ENCODE peak calls at places on chromosomes 16 and 17, in five cellular contexts. Y is mesendoderm, P is IMR-90, U is H1, D is neuronal stem cell. A is an unnamed sample. For H3K4me1, the result is how much of the 10 kb centered on the place peaks cover.

GRCh38 chr17:45896803-45897693 is 2.7 kb downstream of the MAPT start:
- DNase-seq in U (no peak), P (no peak), Y (peak), D (peak), A (no peak)

GRCh38 chr17:15981208-15981607 is 18.3 kb downstream of the ZSWIM7 start:
- DNase-seq in D (no peak), Y (no peak), U (no peak), P (no peak), A (no peak)

GRCh38 chr16:31694461-31694860 is 166.8 kb downstream of the AHSP start:
- DNase-seq in U (no peak), D (no peak), P (no peak), Y (no peak), A (no peak)

GRCh38 chr16:19131809-19132777 is 18.3 kb downstream of the ITPRIPL2 start:
- DNase-seq in Y (peak), D (no peak), U (no peak), P (no peak), A (no peak)

GRCh38 chr16:57824880-57825279 is 22.6 kb upstream of the KIFC3 start:
- DNase-seq in Y (peak), D (no peak), P (no peak), U (no peak), A (peak)

GRCh38 chr16:27972500-27972899 is 91.0 kb downstream of the GSG1L start:
- DNase-seq in U (no peak), P (peak), D (peak), Y (peak), A (peak)

GRCh38 chr17:57574040-57574513 is 171.0 kb downstream of the CCDC182 start:
- DNase-seq in Y (no peak), P (peak), D (no peak), U (no peak), A (no peak)

GRCh38 chr17:45782889-45783592 is 1.1 kb upstream of the CRHR1 start:
- DNase-seq in U (no peak), P (no peak), Y (peak), D (peak), A (peak)

GRCh38 chr17:70327723-70328122 is 158.4 kb downstream of the KCNJ2 start:
- DNase-seq in U (no peak), P (no peak), D (no peak), Y (no peak), A (no peak)

GRCh38 chr17:29469251-29469650 is 79.1 kb downstream of the TAOK1 start:
- DNase-seq in D (no peak), U (no peak), Y (no peak), P (no peak), A (peak)

GRCh38 chr17:61353615-61354014 is 46.0 kb upstream of the TBX2 start:
- DNase-seq in U (no peak), D (no peak), P (no peak), Y (no peak), A (no peak)

GRCh38 chr16:72371307-72372081 is 199.5 kb upstream of the PMFBP1 start:
- DNase-seq in Y (peak), D (peak), U (peak), P (peak), A (peak)

GRCh38 chr17:77392376-77393273 is 251.9 kb downstream of the SEC14L1 start:
- DNase-seq in Y (peak), P (no peak), U (peak), D (no peak), A (no peak)

DNA sequence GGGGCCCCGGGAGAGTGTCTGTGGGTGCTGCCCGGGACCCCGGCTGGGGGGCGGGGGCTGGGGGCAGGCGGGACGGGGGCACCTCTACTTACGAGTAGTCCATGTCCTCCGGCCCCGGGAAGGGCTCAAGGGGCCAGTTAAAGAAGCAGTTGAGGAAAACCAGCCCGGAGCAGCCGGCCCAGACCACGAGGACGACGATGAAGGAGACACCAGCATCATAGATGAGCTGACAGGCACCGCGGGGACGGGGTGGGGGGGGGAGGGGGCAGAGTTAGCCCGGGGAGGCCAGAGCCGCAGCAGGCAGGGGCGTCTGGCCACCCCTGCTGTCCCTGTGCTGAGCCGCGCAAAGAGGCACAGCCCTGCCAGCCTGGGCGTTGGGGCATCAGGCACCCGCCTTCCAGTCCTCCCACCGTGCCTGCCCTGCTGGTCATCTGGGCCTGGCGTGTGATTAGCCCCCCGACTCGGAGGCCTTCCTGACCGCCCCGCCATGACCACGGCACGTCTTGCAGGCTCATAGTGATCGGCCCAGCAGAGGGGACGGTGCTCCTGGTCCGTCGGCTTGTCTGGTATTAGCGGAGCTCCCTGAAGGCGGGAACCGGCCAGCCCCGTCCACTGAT is 29.0 kb upstream of the PITPNA start:
- DNase-seq in U (no peak), P (no peak), D (no peak), Y (no peak), A (no peak)
- H3K4me1 ChIP-seq in U (under half), P (under half), D (under half), Y (under half), A (under half)

GRCh38 chr16:55046513-55046912 is 115.8 kb downstream of the IRX5 start:
- DNase-seq in U (no peak), Y (no peak), D (no peak), P (no peak), A (no peak)

GRCh38 chr16:55048745-55049144 is 118.1 kb downstream of the IRX5 start:
- DNase-seq in Y (peak), U (no peak), P (no peak), D (no peak), A (no peak)

GRCh38 chr16:55046146-55046460 is 115.4 kb downstream of the IRX5 start:
- DNase-seq in U (no peak), P (no peak), Y (no peak), D (no peak), A (no peak)

GRCh38 chr16:55047903-55048497 is 117.3 kb downstream of the IRX5 start:
- DNase-seq in U (no peak), D (no peak), P (no peak), Y (no peak), A (no peak)

DNA sequence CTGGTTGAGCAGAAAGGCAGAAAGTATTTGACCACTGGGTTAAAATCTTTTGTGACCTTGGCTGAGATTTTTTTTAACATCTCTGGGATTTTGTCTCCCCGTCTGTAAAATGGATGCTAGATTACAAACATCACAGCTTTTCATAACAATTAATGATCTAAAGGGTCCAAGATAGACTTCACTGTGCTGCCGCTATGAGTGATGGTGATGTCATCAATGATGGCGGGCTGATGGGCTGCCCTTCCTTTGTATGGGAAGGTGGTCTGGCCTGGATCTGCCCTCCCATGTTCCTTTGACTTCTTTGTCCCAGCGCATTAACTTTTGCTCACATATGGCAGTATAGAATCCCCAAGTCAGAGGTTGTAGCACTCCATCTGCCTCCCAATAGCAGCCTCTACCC is 116.7 kb downstream of the IRX5 start:
- DNase-seq in Y (no peak), P (no peak), D (no peak), U (no peak), A (no peak)
- H2BK5ac ChIP-seq in Y (no peak), P (no peak), D (no peak), U (no peak), A (no peak)

GRCh38 chr17:40113961-40114272 is 7.9 kb upstream of the MSL1 start:
- DNase-seq in Y (peak), U (no peak), D (no peak), P (peak), A (peak)
- H3K4me1 ChIP-seq in Y (under half), U (under half), D (under half), P (under half), A (under half)

GRCh38 chr16:81180578-81180977 is 57.9 kb upstream of the BCO1 start:
- DNase-seq in Y (no peak), U (no peak), P (no peak), D (no peak), A (no peak)
- H2BK5ac ChIP-seq in Y (no peak), U (peak), P (peak), D (peak), A (peak)

DNA sequence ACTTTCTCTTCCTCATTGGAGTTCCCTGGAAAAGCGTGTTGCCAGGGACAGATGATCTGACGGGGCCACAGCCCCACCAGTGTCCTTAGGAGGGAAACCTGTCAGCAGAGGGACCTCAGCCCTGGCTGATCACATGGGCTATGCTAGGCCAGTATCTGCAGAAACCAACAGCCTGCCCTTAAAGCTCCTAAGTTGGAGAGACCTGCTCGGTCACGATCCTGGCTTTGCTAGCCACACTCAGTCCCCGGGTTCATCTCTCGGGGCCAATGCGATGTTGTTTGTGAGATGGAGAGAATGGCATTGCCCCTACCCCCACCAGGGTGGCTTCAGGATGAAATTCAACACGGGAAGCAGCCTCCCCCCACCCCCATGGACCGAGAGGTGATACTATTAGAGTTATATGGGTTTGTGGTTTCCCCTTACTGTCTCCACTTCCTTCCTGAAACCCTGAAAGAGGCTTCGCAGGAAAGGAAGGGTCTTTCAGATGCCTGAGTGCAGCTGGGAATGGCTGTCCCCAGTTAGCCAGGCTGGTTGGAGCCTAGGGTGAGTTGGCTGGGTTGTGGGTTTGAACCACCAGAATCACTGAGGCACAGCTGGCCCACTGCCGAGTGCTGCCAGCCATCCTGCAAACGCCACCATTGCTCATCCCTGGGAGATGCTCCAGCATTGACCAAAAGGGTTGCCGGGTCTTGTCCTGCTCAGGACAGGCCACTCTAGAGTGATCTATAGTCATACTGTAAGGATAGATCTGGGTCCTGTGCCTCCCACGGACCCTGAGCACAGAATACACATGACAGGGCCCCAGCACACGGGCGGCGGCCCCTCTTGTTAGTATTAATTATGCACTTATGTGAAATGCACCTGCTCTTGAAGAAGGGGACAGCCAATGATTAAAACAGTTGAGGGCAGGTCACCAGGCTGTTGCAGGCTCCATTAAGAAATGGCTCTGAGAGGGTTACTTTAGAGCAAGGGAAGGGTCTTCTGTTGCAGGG is 16.8 kb downstream of the RMI2 start:
- DNase-seq in Y (no peak), P (no peak), U (no peak), D (no peak), A (no peak)
- H3K4me1 ChIP-seq in Y (under half), P (under half), U (under half), D (under half), A (under half)